ENCODE peak calls at places on chromosome 4, in five cellular contexts. B is endothelial cell of umbilical vein, V is K562, C is A549, X is HepG2. R is an unnamed sample.

GRCh38 chr4:27861802-27862201 is 1001.2 kb downstream of the STIM2 start:
- DNase-seq in B (no peak), X (no peak), V (no peak), C (no peak), R (no peak)

GRCh38 chr4:42397635-42398447 is 553 bp downstream of the SHISA3 start:
- DNase-seq in V (no peak), B (peak; percentile 56), C (no peak), X (no peak), R (peak; percentile 29)

GRCh38 chr4:189974056-189974455 is 33.4 kb downstream of the FRG1 start:
- DNase-seq in X (peak; percentile 15), B (peak; percentile 3), C (peak; percentile 43), V (peak; percentile 17), R (peak; percentile 46)

GRCh38 chr4:108336076-108336475 is 167.3 kb upstream of the LEF1 start:
- DNase-seq in C (no peak), B (no peak), V (no peak), X (no peak), R (no peak)

GRCh38 chr4:164384416-164384815 is 369.5 kb upstream of the SMIM31 start:
- DNase-seq in X (no peak), C (no peak), B (no peak), V (no peak), R (no peak)

GRCh38 chr4:181674315-181674714 is 568.9 kb upstream of the TENM3 start:
- DNase-seq in C (no peak), B (no peak), V (no peak), X (no peak), R (no peak)

GRCh38 chr4:82865592-82865991 is 25.4 kb downstream of the SEC31A start:
- DNase-seq in C (peak; percentile 49), V (no peak), B (peak; percentile 90), X (peak; percentile 27), R (peak; percentile 79)

GRCh38 chr4:8834681-8835220 is 36.9 kb downstream of the HMX1 start:
- DNase-seq in X (no peak), C (no peak), B (no peak), V (no peak), R (no peak)

GRCh38 chr4:7655549-7656243 is 221.0 kb upstream of the PSAPL1 start:
- DNase-seq in C (no peak), B (no peak), X (no peak), V (peak; percentile 39), R (no peak)

GRCh38 chr4:177442623-177443155 is 452 bp upstream of the AGA start:
- DNase-seq in C (peak; percentile 14), X (peak; percentile 8), V (no peak), B (no peak), R (peak; percentile 54)

GRCh38 chr4:168803727-168804126 is 206.3 kb downstream of the CBR4 start:
- DNase-seq in X (no peak), B (peak; percentile 89), V (no peak), C (no peak), R (no peak)

GRCh38 chr4:94695389-94695788 is 62.4 kb upstream of the BMPR1B start:
- DNase-seq in V (no peak), C (peak; percentile 56), B (no peak), X (no peak), R (no peak)

GRCh38 chr4:87592124-87592523 is 16.2 kb upstream of the DSPP start:
- DNase-seq in B (no peak), V (no peak), X (no peak), C (no peak), R (no peak)

GRCh38 chr4:84908876-84909275 is 57.6 kb downstream of the WDFY3 start:
- DNase-seq in V (no peak), C (no peak), X (no peak), B (no peak), R (no peak)
- TF ChIP-seq CTCF in V (no peak), C (no peak), X (no peak), B (no peak), R (no peak)

DNA sequence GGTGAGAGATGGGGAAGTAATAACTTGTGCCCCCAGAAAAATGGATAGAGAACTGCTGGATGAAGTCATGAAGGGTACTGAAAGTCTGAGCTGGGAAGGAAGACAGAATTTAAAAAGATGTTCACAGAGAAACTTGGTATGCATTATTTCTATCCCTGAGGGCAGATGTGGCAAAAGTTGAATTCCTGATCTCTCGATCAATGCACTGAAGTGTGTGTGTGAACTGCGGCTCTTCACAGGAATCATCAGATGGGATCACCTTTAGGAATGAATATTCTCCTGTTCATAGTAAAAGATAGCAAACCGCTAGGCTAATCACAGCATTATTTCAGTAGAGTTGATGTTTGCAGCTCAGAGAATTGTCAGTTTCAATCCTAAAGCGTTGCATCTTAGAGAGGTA is 86.4 kb downstream of the ELOVL6 start:
- DNase-seq in B (no peak), V (no peak), X (no peak), C (no peak), R (no peak)
- TF ChIP-seq MYC in B (no peak), V (no peak), X (no peak), C (no peak), R (no peak)

GRCh38 chr4:11483076-11483475 is 54.4 kb upstream of the HS3ST1 start:
- DNase-seq in C (no peak), B (peak; percentile 15), V (no peak), X (no peak), R (peak; percentile 81)

GRCh38 chr4:11475871-11476270 is 47.2 kb upstream of the HS3ST1 start:
- DNase-seq in C (no peak), X (no peak), V (no peak), B (peak; percentile 74), R (no peak)

GRCh38 chr4:11485926-11486325 is 57.2 kb upstream of the HS3ST1 start:
- DNase-seq in B (no peak), C (no peak), V (no peak), X (no peak), R (no peak)

DNA sequence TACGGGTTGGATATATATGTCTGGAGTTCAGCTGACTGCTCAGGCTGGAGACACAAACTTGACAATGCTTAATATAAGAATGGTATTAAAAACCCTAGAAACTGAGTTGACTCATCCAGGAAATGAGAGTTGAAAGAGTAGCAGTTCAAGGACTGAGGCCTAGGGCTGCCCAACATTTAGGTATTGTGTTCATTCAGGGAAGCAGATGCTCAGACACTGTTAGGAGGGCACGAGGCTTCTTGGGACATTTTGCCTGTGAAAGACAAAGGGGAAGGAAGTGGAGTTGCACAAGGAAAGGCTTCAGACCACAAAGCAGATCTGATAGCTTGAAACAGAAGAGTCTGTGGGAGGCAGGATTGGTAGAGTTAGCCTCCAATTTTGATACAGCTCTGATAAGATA is 52.0 kb upstream of the HS3ST1 start:
- DNase-seq in V (no peak), B (peak; percentile 62), X (no peak), C (no peak), R (peak; percentile 99)
- H3K4me3 ChIP-seq in V (no peak overlapping the region), B (no peak overlapping the region), X (no peak overlapping the region), C (no peak overlapping the region), R (no peak overlapping the region)

GRCh38 chr4:111802191-111802590 is 343.1 kb upstream of the FAM241A start:
- DNase-seq in C (no peak), V (no peak), X (no peak), B (no peak), R (peak; percentile 25)

GRCh38 chr4:111793686-111794085 is 351.6 kb upstream of the FAM241A start:
- DNase-seq in X (no peak), V (no peak), B (no peak), C (no peak), R (no peak)

GRCh38 chr4:111797455-111798163 is 347.6 kb upstream of the FAM241A start:
- DNase-seq in B (no peak), V (no peak), C (no peak), X (no peak), R (no peak)

GRCh38 chr4:111800551-111800950 is 344.7 kb upstream of the FAM241A start:
- DNase-seq in B (no peak), X (no peak), V (no peak), C (no peak), R (no peak)

GRCh38 chr4:111798840-111799239 is 346.4 kb upstream of the FAM241A start:
- DNase-seq in C (no peak), B (no peak), V (no peak), X (no peak), R (no peak)
- TF ChIP-seq CTCF in C (no peak), B (no peak), V (no peak), X (no peak), R (peak; percentile 12)